ENCODE peak calls at places on chromosome 7, in four cellular contexts. One of them, this sample, is unnamed.

GRCh38 chr7:41685684-41686083 is 17.2 kb downstream of the INHBA start:
- DNase-seq in neural progenitor cell: no peak
- DNase-seq in esophagus muscularis mucosa: no peak
- DNase-seq in brain microvascular endothelial cell: no peak
- DNase-seq in this sample: peak

GRCh38 chr7:6640246-6640721 is 3.2 kb downstream of the ZNF316 start:
- DNase-seq in brain microvascular endothelial cell: peak
- DNase-seq in esophagus muscularis mucosa: no peak
- DNase-seq in neural progenitor cell: peak
- DNase-seq in this sample: peak

GRCh38 chr7:50372921-50373320 is 68.4 kb downstream of the IKZF1 start:
- DNase-seq in esophagus muscularis mucosa: no peak
- DNase-seq in brain microvascular endothelial cell: no peak
- DNase-seq in neural progenitor cell: no peak
- DNase-seq in this sample: no peak

GRCh38 chr7:90191648-90192047 is 19.9 kb upstream of the STEAP2 start:
- DNase-seq in neural progenitor cell: no peak
- DNase-seq in brain microvascular endothelial cell: no peak
- DNase-seq in esophagus muscularis mucosa: no peak
- DNase-seq in this sample: no peak

GRCh38 chr7:130356760-130357611 is 12.4 kb downstream of the CPA5 start:
- DNase-seq in brain microvascular endothelial cell: peak
- DNase-seq in esophagus muscularis mucosa: no peak
- DNase-seq in neural progenitor cell: no peak
- DNase-seq in this sample: peak

GRCh38 chr7:109868215-109868614 is 1222.7 kb upstream of the LRRN3 start:
- DNase-seq in neural progenitor cell: no peak
- DNase-seq in esophagus muscularis mucosa: no peak
- DNase-seq in brain microvascular endothelial cell: no peak
- DNase-seq in this sample: no peak

GRCh38 chr7:155807805-155808550 is 4.3 kb downstream of the SHH start:
- DNase-seq in neural progenitor cell: no peak
- DNase-seq in brain microvascular endothelial cell: no peak
- DNase-seq in esophagus muscularis mucosa: no peak
- DNase-seq in this sample: no peak

GRCh38 chr7:90552521-90552920 is 43.6 kb upstream of the CDK14 start:
- DNase-seq in neural progenitor cell: no peak
- DNase-seq in brain microvascular endothelial cell: no peak
- DNase-seq in esophagus muscularis mucosa: no peak
- DNase-seq in this sample: peak

GRCh38 chr7:149681274-149681673 is 92.1 kb downstream of the ZNF467 start:
- DNase-seq in esophagus muscularis mucosa: no peak
- DNase-seq in brain microvascular endothelial cell: no peak
- DNase-seq in neural progenitor cell: no peak
- DNase-seq in this sample: no peak

GRCh38 chr7:104442461-104442860 is 114.1 kb downstream of the LHFPL3 start:
- DNase-seq in brain microvascular endothelial cell: no peak
- DNase-seq in esophagus muscularis mucosa: no peak
- DNase-seq in neural progenitor cell: no peak
- DNase-seq in this sample: no peak

GRCh38 chr7:51019231-51019844 is 236.6 kb upstream of the GRB10 start:
- DNase-seq in esophagus muscularis mucosa: peak
- DNase-seq in brain microvascular endothelial cell: peak
- DNase-seq in neural progenitor cell: no peak
- DNase-seq in this sample: peak

GRCh38 chr7:2544541-2545188 is 10.7 kb downstream of the BRAT1 start:
- DNase-seq in brain microvascular endothelial cell: no peak
- DNase-seq in neural progenitor cell: no peak
- DNase-seq in esophagus muscularis mucosa: no peak
- DNase-seq in this sample: no peak

GRCh38 chr7:108261560-108262255 is 131.5 kb upstream of the LAMB4 start:
- DNase-seq in brain microvascular endothelial cell: no peak
- DNase-seq in neural progenitor cell: no peak
- DNase-seq in esophagus muscularis mucosa: no peak
- DNase-seq in this sample: no peak

GRCh38 chr7:124764071-124764846 is 1.3 kb downstream of the GPR37 start:
- DNase-seq in neural progenitor cell: peak
- DNase-seq in esophagus muscularis mucosa: no peak
- DNase-seq in brain microvascular endothelial cell: no peak
- DNase-seq in this sample: no peak

GRCh38 chr7:157825325-157825724 is 488.5 kb downstream of the DNAJB6 start:
- DNase-seq in brain microvascular endothelial cell: no peak
- DNase-seq in esophagus muscularis mucosa: no peak
- DNase-seq in neural progenitor cell: no peak
- DNase-seq in this sample: no peak

GRCh38 chr7:56092789-56093531 is at the start of gene PHKG1:
- DNase-seq in neural progenitor cell: no peak
- DNase-seq in brain microvascular endothelial cell: peak
- DNase-seq in esophagus muscularis mucosa: peak
- DNase-seq in this sample: peak

GRCh38 chr7:100686201-100686821 is 7.7 kb downstream of the GIGYF1 start:
- DNase-seq in neural progenitor cell: no peak
- DNase-seq in brain microvascular endothelial cell: no peak
- DNase-seq in esophagus muscularis mucosa: no peak
- DNase-seq in this sample: no peak

GRCh38 chr7:100489121-100489520 is 5.4 kb downstream of the NYAP1 start:
- DNase-seq in esophagus muscularis mucosa: no peak
- DNase-seq in brain microvascular endothelial cell: no peak
- DNase-seq in neural progenitor cell: no peak
- DNase-seq in this sample: no peak

GRCh38 chr7:39510738-39511372 is 55.3 kb upstream of the YAE1 start:
- DNase-seq in esophagus muscularis mucosa: peak
- DNase-seq in brain microvascular endothelial cell: peak
- DNase-seq in neural progenitor cell: no peak
- DNase-seq in this sample: peak

GRCh38 chr7:36155811-36156361 is 2.8 kb downstream of the EEPD1 start:
- DNase-seq in esophagus muscularis mucosa: no peak
- DNase-seq in neural progenitor cell: peak
- DNase-seq in brain microvascular endothelial cell: no peak
- DNase-seq in this sample: no peak

GRCh38 chr7:1623810-1624209 is 46.3 kb upstream of the ELFN1 start:
- DNase-seq in esophagus muscularis mucosa: no peak
- DNase-seq in neural progenitor cell: no peak
- DNase-seq in brain microvascular endothelial cell: no peak
- DNase-seq in this sample: no peak

GRCh38 chr7:91557789-91558396 is 293.7 kb downstream of the FZD1 start:
- DNase-seq in neural progenitor cell: no peak
- DNase-seq in brain microvascular endothelial cell: peak
- DNase-seq in esophagus muscularis mucosa: no peak
- DNase-seq in this sample: peak

GRCh38 chr7:115574676-115575291 is 455.8 kb downstream of the TFEC start:
- DNase-seq in esophagus muscularis mucosa: no peak
- DNase-seq in brain microvascular endothelial cell: no peak
- DNase-seq in neural progenitor cell: peak
- DNase-seq in this sample: no peak

GRCh38 chr7:98619450-98620321 is 2.6 kb downstream of the NPTX2 start:
- DNase-seq in neural progenitor cell: peak
- DNase-seq in esophagus muscularis mucosa: no peak
- DNase-seq in brain microvascular endothelial cell: no peak
- DNase-seq in this sample: peak

GRCh38 chr7:122301858-122302745 is 2.4 kb downstream of the FEZF1 start:
- DNase-seq in neural progenitor cell: peak
- DNase-seq in esophagus muscularis mucosa: no peak
- DNase-seq in brain microvascular endothelial cell: no peak
- DNase-seq in this sample: no peak

GRCh38 chr7:74449809-74450397 is 3.8 kb upstream of the GTF2IRD1 start:
- DNase-seq in esophagus muscularis mucosa: no peak
- DNase-seq in neural progenitor cell: peak
- DNase-seq in brain microvascular endothelial cell: peak
- DNase-seq in this sample: peak

GRCh38 chr7:74454059-74454947 is 597 bp downstream of the GTF2IRD1 start:
- DNase-seq in brain microvascular endothelial cell: no peak
- DNase-seq in neural progenitor cell: peak
- DNase-seq in esophagus muscularis mucosa: no peak
- DNase-seq in this sample: no peak

GRCh38 chr7:74453321-74454011 is at the start of gene GTF2IRD1:
- DNase-seq in brain microvascular endothelial cell: peak
- DNase-seq in esophagus muscularis mucosa: peak
- DNase-seq in neural progenitor cell: peak
- DNase-seq in this sample: peak

GRCh38 chr7:74454948-74455804 is 1.5 kb downstream of the GTF2IRD1 start:
- DNase-seq in neural progenitor cell: no peak
- DNase-seq in brain microvascular endothelial cell: no peak
- DNase-seq in esophagus muscularis mucosa: no peak
- DNase-seq in this sample: no peak

GRCh38 chr7:74452748-74453320 is 872 bp upstream of the GTF2IRD1 start:
- DNase-seq in esophagus muscularis mucosa: no peak
- DNase-seq in neural progenitor cell: no peak
- DNase-seq in brain microvascular endothelial cell: no peak
- DNase-seq in this sample: peak
- H3K4me3 ChIP-seq in esophagus muscularis mucosa: peak
- H3K4me3 ChIP-seq in neural progenitor cell: peak
- H3K4me3 ChIP-seq in brain microvascular endothelial cell: peak
- H3K4me3 ChIP-seq in this sample: peak

GRCh38 chr7:87687653-87688254 is 59.6 kb downstream of the RUNDC3B start:
- DNase-seq in esophagus muscularis mucosa: no peak
- DNase-seq in neural progenitor cell: no peak
- DNase-seq in brain microvascular endothelial cell: no peak
- DNase-seq in this sample: no peak
- TF ChIP-seq CTCF in esophagus muscularis mucosa: no peak
- TF ChIP-seq CTCF in neural progenitor cell: no peak
- TF ChIP-seq CTCF in brain microvascular endothelial cell: no peak
- TF ChIP-seq CTCF in this sample: no peak

GRCh38 chr7:107167483-107168232 is 1.1 kb upstream of the HBP1 start:
- DNase-seq in brain microvascular endothelial cell: peak
- DNase-seq in neural progenitor cell: peak
- DNase-seq in esophagus muscularis mucosa: no peak
- DNase-seq in this sample: peak

GRCh38 chr7:107168233-107169119 is at the start of gene HBP1:
- DNase-seq in neural progenitor cell: peak
- DNase-seq in esophagus muscularis mucosa: peak
- DNase-seq in brain microvascular endothelial cell: peak
- DNase-seq in this sample: peak

GRCh38 chr7:107170051-107170661 is 1.4 kb downstream of the HBP1 start:
- DNase-seq in brain microvascular endothelial cell: no peak
- DNase-seq in neural progenitor cell: no peak
- DNase-seq in esophagus muscularis mucosa: no peak
- DNase-seq in this sample: no peak

GRCh38 chr7:107171496-107171895 is 2.7 kb downstream of the HBP1 start:
- DNase-seq in brain microvascular endothelial cell: no peak
- DNase-seq in neural progenitor cell: no peak
- DNase-seq in esophagus muscularis mucosa: no peak
- DNase-seq in this sample: no peak

GRCh38 chr7:107169120-107170050 is 582 bp downstream of the HBP1 start:
- DNase-seq in neural progenitor cell: peak
- DNase-seq in brain microvascular endothelial cell: peak
- DNase-seq in esophagus muscularis mucosa: peak
- DNase-seq in this sample: peak
- H3K4me3 ChIP-seq in neural progenitor cell: peak
- H3K4me3 ChIP-seq in brain microvascular endothelial cell: peak
- H3K4me3 ChIP-seq in esophagus muscularis mucosa: peak
- H3K4me3 ChIP-seq in this sample: peak

DNA sequence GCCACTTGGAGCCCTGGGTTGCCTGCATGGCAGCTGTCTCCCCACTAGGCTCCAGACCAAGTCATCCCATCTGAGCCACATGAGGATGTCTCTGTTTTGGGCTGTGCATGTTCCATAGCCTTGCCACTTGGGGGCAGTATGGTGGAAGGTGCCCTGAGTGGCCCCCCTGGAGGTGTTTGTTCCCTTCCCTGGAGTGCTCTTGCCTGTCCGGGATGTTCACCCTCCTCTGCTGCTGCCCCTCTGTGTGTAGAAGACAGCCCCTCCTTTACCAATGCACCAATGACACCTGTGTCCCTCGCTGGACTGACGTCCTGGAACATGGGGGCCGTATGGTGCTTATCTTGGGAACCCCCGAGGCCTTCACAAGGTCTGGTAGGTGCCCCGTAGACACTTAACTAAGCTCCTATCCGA is 100.2 kb downstream of the ACTR3B start:
- DNase-seq in brain microvascular endothelial cell: no peak
- DNase-seq in esophagus muscularis mucosa: no peak
- DNase-seq in neural progenitor cell: peak
- DNase-seq in this sample: peak
- TF ChIP-seq CTCF in brain microvascular endothelial cell: peak
- TF ChIP-seq CTCF in esophagus muscularis mucosa: peak
- TF ChIP-seq CTCF in neural progenitor cell: peak
- TF ChIP-seq CTCF in this sample: peak

GRCh38 chr7:15684834-15685233 is 1.6 kb downstream of the MEOX2 start:
- DNase-seq in neural progenitor cell: peak
- DNase-seq in brain microvascular endothelial cell: no peak
- DNase-seq in esophagus muscularis mucosa: no peak
- DNase-seq in this sample: peak
- H3K4me3 ChIP-seq in neural progenitor cell: peak
- H3K4me3 ChIP-seq in brain microvascular endothelial cell: no peak
- H3K4me3 ChIP-seq in esophagus muscularis mucosa: peak
- H3K4me3 ChIP-seq in this sample: peak

GRCh38 chr7:133230591-133231194 is 22.2 kb upstream of the EXOC4 start:
- DNase-seq in brain microvascular endothelial cell: peak
- DNase-seq in esophagus muscularis mucosa: no peak
- DNase-seq in neural progenitor cell: peak
- DNase-seq in this sample: peak
- TF ChIP-seq CTCF in brain microvascular endothelial cell: peak
- TF ChIP-seq CTCF in esophagus muscularis mucosa: peak
- TF ChIP-seq CTCF in neural progenitor cell: peak
- TF ChIP-seq CTCF in this sample: peak

GRCh38 chr7:44082541-44083207 is 344 bp upstream of the POLM start:
- DNase-seq in brain microvascular endothelial cell: peak
- DNase-seq in esophagus muscularis mucosa: peak
- DNase-seq in neural progenitor cell: peak
- DNase-seq in this sample: peak
- H3K4me3 ChIP-seq in brain microvascular endothelial cell: peak
- H3K4me3 ChIP-seq in esophagus muscularis mucosa: peak
- H3K4me3 ChIP-seq in neural progenitor cell: peak
- H3K4me3 ChIP-seq in this sample: peak

GRCh38 chr7:19448091-19448490 is 260.7 kb downstream of the POLR1F start:
- DNase-seq in neural progenitor cell: no peak
- DNase-seq in brain microvascular endothelial cell: no peak
- DNase-seq in esophagus muscularis mucosa: no peak
- DNase-seq in this sample: no peak

GRCh38 chr7:19442016-19442785 is 266.6 kb downstream of the POLR1F start:
- DNase-seq in esophagus muscularis mucosa: no peak
- DNase-seq in neural progenitor cell: peak
- DNase-seq in brain microvascular endothelial cell: peak
- DNase-seq in this sample: peak
- TF ChIP-seq CTCF in esophagus muscularis mucosa: peak
- TF ChIP-seq CTCF in neural progenitor cell: peak
- TF ChIP-seq CTCF in brain microvascular endothelial cell: peak
- TF ChIP-seq CTCF in this sample: peak